ENCODE peak calls at places on chromosomes 4 and X, in four cellular contexts. Y is IMR-90, T is mesenchymal stem cell, O is neuronal stem cell. P is an unnamed sample.

GRCh38 chr4:84317513-84317912 is 181.6 kb downstream of the NKX6-1 start:
- DNase-seq in T (no peak), Y (no peak), O (no peak), P (no peak)

GRCh38 chr4:106522839-106523238 is 154.3 kb upstream of the GIMD1 start:
- DNase-seq in Y (peak; percentile 1), O (no peak), T (no peak), P (no peak)

GRCh38 chrX:76366972-76367371 is 60.5 kb upstream of the MAGEE1 start:
- DNase-seq in T (no peak), O (no peak), Y (no peak), P (no peak)

GRCh38 chr4:124953059-124953850 is 240.7 kb upstream of the ANKRD50 start:
- DNase-seq in Y (peak; percentile 95), O (no peak), T (peak; percentile 73), P (no peak)

GRCh38 chr4:25818293-25819240 is 44.2 kb downstream of the SEL1L3 start:
- DNase-seq in T (no peak), O (no peak), Y (peak; percentile 57), P (no peak)

GRCh38 chr4:24775209-24775608 is 20.2 kb upstream of the SOD3 start:
- DNase-seq in T (no peak), O (no peak), Y (peak; percentile 55), P (no peak)

GRCh38 chr4:139589619-139590018 is 33.6 kb upstream of the SETD7 start:
- DNase-seq in T (no peak), O (no peak), Y (peak; percentile 38), P (no peak)

GRCh38 chr4:30350288-30350687 is 369.9 kb upstream of the PCDH7 start:
- DNase-seq in T (no peak), Y (no peak), O (no peak), P (no peak)

GRCh38 chr4:21765810-21766407 is 182.7 kb downstream of the KCNIP4 start:
- DNase-seq in O (peak; percentile 70), T (peak; percentile 64), Y (peak; percentile 29), P (peak; percentile 71)

GRCh38 chrX:46279925-46280313 is 265.3 kb downstream of the ZNF674 start:
- DNase-seq in O (no peak), T (peak; percentile 4), Y (peak; percentile 28), P (no peak)

GRCh38 chr4:70895846-70896435 is 6.2 kb upstream of the MOB1B start:
- DNase-seq in Y (no peak), O (no peak), T (peak; percentile 57), P (no peak)

GRCh38 chr4:2592572-2592971 is 56.1 kb downstream of the FAM193A start:
- DNase-seq in Y (no peak), T (no peak), O (no peak), P (peak; percentile 64)

GRCh38 chr4:94574616-94575015 is 122.9 kb downstream of the PDLIM5 start:
- DNase-seq in O (no peak), T (no peak), Y (peak; percentile 24), P (no peak)

GRCh38 chrX:45775462-45775861 is 574.8 kb upstream of the DIPK2B start:
- DNase-seq in Y (peak; percentile 81), T (peak; percentile 71), O (no peak), P (no peak)

GRCh38 chrX:81377329-81377728 is 175.4 kb downstream of the SH3BGRL start:
- DNase-seq in T (peak; percentile 20), Y (peak; percentile 27), O (peak; percentile 8), P (no peak)

GRCh38 chr4:81647388-81647787 is 175.7 kb upstream of the RASGEF1B start:
- DNase-seq in O (no peak), Y (no peak), T (no peak), P (peak; percentile 29)

GRCh38 chr4:81648576-81649272 is 177.0 kb upstream of the RASGEF1B start:
- DNase-seq in Y (no peak), O (no peak), T (no peak), P (no peak)

GRCh38 chr4:81650871-81651270 is 179.2 kb upstream of the RASGEF1B start:
- DNase-seq in Y (no peak), T (no peak), O (no peak), P (no peak)

GRCh38 chr4:81651500-81651899 is 179.8 kb upstream of the RASGEF1B start:
- DNase-seq in Y (no peak), T (no peak), O (no peak), P (no peak)

GRCh38 chr4:81652069-81652478 is 180.4 kb upstream of the RASGEF1B start:
- DNase-seq in Y (no peak), T (no peak), O (no peak), P (no peak)
- H2AK5ac ChIP-seq in Y (no peak overlapping the region), T (no peak overlapping the region), O (no peak overlapping the region), P (no peak overlapping the region)

DNA sequence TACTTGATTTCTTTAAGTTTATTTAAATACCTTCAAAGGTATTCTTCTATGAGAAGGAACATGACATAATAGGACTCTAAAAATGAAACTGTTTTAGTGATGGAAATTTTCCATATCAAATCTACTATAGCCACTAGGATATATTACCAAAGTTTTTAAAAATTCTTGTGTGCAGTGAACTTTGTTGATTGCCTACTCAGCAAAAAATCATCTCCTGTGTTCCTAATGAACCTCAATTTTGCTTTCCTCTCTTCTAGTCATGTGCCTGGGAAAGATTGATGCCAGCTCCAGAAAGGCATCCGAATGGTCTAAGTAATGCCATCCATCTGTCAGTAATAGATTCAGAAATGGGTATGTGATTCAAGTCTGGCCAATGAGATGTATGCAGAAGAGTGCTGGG is 111.1 kb downstream of the ANXA3 start:
- DNase-seq in Y (no peak), T (no peak), O (no peak), P (no peak)
- H3K14ac ChIP-seq in Y (no peak overlapping the region), T (no peak overlapping the region), O (no peak overlapping the region), P (no peak overlapping the region)

DNA sequence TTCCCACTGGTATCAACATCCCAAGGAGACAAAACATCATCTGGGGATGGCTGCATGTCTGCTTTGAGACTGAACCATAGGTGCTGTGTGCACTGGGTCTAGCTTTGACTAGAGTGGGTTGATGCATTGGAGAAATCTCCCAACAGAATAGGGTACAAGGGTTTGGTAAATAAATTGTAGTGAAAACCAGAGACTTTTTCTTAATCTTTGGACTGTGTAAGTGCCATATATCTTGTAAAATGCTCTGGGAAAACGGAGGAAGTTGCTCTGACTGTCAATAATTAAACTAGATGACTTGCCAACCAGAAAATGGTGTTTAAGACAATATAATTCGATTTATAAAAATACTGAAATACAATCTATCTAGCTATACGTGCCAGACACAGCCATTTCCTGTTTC is 1064.0 kb upstream of the SLIT2 start:
- DNase-seq in O (no peak), T (no peak), Y (no peak), P (no peak)
- H2AK5ac ChIP-seq in O (no peak overlapping the region), T (peak overlapping the region; percentile 31), Y (no peak overlapping the region), P (no peak overlapping the region)

GRCh38 chrX:109843963-109844751 is 111.1 kb upstream of the ACSL4 start:
- DNase-seq in O (no peak), T (peak; percentile 56), Y (peak; percentile 33), P (no peak)
- H3K14ac ChIP-seq in O (no peak overlapping the region), T (no peak overlapping the region), Y (no peak overlapping the region), P (no peak overlapping the region)

GRCh38 chr4:153014460-153014859 is 78.3 kb downstream of the FHDC1 start:
- DNase-seq in T (no peak), Y (peak; percentile 8), O (no peak), P (no peak)

GRCh38 chr4:153008578-153009199 is 72.6 kb downstream of the FHDC1 start:
- DNase-seq in T (no peak), O (no peak), Y (no peak), P (no peak)

GRCh38 chr4:153018031-153018430 is 81.9 kb downstream of the FHDC1 start:
- DNase-seq in O (no peak), T (no peak), Y (no peak), P (no peak)

GRCh38 chr4:153010137-153010536 is 74.0 kb downstream of the FHDC1 start:
- DNase-seq in Y (no peak), O (no peak), T (no peak), P (no peak)

DNA sequence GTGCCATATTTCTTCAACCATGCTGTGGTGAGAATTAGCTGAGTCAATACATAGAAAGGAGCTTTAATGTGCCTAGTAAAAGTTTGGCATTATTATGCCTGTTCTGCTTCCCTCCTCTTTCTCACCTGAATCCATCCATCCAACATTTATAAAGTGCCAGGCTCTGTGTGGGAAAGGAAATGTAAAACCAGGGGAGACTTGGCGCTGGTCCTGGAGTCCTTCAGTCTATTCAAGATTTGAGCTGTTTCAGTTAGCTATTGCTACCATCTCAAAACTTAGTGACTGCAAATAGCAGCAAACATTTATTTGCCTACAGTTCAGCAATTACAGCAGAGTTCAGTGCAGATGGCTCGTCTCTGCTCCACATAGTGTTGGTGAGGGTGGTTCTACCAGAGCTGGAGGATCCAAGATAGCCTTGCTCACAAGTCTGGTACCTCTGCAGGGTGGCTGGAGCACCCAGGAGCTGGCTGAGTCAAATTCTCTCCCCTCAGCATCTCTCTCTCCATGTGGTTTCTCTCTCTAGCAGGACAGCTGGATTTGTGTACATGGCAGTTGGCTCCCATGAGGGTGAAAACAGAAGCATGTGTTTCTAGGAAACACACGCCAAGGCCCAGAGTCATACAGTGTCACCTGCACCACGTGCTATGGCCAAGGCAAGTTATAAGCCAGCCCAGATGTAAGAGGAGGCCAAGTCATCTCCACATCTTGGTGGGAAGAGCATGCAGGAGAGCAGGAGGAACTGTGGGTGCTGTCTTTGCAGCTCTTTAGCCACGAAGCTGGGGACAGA is 77.3 kb downstream of the FHDC1 start:
- DNase-seq in O (no peak), Y (no peak), T (no peak), P (no peak)
- H2AK5ac ChIP-seq in O (no peak overlapping the region), Y (no peak overlapping the region), T (no peak overlapping the region), P (no peak overlapping the region)

GRCh38 chrX:129721414-129721813 is 17.4 kb upstream of the XPNPEP2 start:
- DNase-seq in T (no peak), O (no peak), Y (no peak), P (no peak)
- H3K14ac ChIP-seq in T (no peak overlapping the region), O (no peak overlapping the region), Y (no peak overlapping the region), P (no peak overlapping the region)

DNA sequence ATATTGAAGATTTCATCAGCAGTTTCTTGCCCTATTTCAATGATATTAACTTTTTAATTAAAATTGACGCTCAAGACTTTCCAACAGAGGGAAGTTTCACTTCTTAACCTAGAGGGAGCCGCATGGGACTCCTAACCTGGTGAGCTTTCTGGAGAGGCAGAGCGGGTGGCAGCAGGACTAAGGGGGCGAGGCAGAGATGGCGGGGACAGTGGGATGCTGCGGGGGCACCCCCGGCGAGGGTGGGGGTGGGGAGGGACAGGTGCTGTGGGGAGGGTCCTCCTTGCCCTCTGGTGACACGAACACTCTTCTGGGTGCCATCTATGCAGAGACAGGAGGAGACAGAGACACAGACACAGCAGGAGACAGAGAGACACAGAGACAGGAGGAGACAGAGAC is 104.4 kb downstream of the ADRA2C start:
- DNase-seq in T (no peak), O (no peak), Y (no peak), P (peak; percentile 24)
- H2AK5ac ChIP-seq in T (no peak overlapping the region), O (no peak overlapping the region), Y (no peak overlapping the region), P (no peak overlapping the region)

GRCh38 chr4:118353452-118353851 is 649 bp upstream of the PRSS12 start:
- DNase-seq in Y (no peak), O (no peak), T (no peak), P (no peak)
- H3K14ac ChIP-seq in Y (peak overlapping the region; percentile 41), O (no peak overlapping the region), T (no peak overlapping the region), P (no peak overlapping the region)

P was measured in H9.